ENCODE peak calls at places on chromosomes 11 and 22, in seven cellular contexts. Q is trophoblast cell, B is ascending aorta, Z is psoas muscle, X is hepatocyte, Y is left ventricle myocardium inferior, J is uterus. P is an unnamed sample.

GRCh38 chr22:49986325-49986724 is 25.8 kb downstream of the PIM3 start:
- DNase-seq in Y (no peak), Q (no peak), X (no peak), Z (no peak), B (no peak), J (no peak), P (no peak)

GRCh38 chr11:116687458-116688201 is 85.2 kb downstream of the BUD13 start:
- DNase-seq in Z (no peak), B (no peak), Y (no peak), J (no peak), Q (no peak), X (no peak), P (no peak)

GRCh38 chr11:46050652-46051051 is 70.6 kb downstream of the PHF21A start:
- DNase-seq in J (no peak), Q (peak; percentile 37), B (no peak), X (no peak), Z (no peak), Y (no peak), P (no peak)

GRCh38 chr22:43257549-43257948 is 70.6 kb upstream of the TTLL12 start:
- DNase-seq in B (no peak), Q (no peak), Z (no peak), Y (no peak), X (no peak), J (no peak), P (no peak)

GRCh38 chr11:47913569-47914244 is 65.6 kb upstream of the NUP160 start:
- DNase-seq in X (no peak), J (no peak), Q (no peak), Z (no peak), B (no peak), Y (no peak), P (no peak)

GRCh38 chr22:32858121-32858703 is 56.7 kb downstream of the TIMP3 start:
- DNase-seq in Q (peak; percentile 83), B (no peak), Z (no peak), J (no peak), X (no peak), Y (no peak), P (no peak)

GRCh38 chr11:123454060-123454651 is 24.1 kb downstream of the GRAMD1B start:
- DNase-seq in X (no peak), J (no peak), Q (peak; percentile 92), Y (no peak), B (no peak), Z (no peak), P (no peak)

GRCh38 chr22:44042822-44043221 is 18.7 kb downstream of the PARVB start:
- DNase-seq in J (no peak), X (no peak), Z (no peak), Y (no peak), Q (peak; percentile 4), B (no peak), P (no peak)

GRCh38 chr11:126352934-126353801 is 2.3 kb upstream of the ST3GAL4 start:
- DNase-seq in B (no peak), X (no peak), Y (no peak), Z (no peak), J (no peak), Q (peak; percentile 9), P (no peak)

GRCh38 chr11:121237686-121238658 is 54.6 kb upstream of the SC5D start:
- DNase-seq in Y (no peak), J (peak; percentile 39), B (no peak), X (no peak), Z (no peak), Q (no peak), P (no peak)

GRCh38 chr11:93444671-93445073 is 98.5 kb downstream of the SMCO4 start:
- DNase-seq in Y (no peak), Q (no peak), J (no peak), Z (no peak), X (peak; percentile 82), B (no peak), P (no peak)

GRCh38 chr11:69297225-69297925 is 3.4 kb downstream of the MYEOV start:
- DNase-seq in Z (peak; percentile 95), Q (peak; percentile 96), Y (peak; percentile 94), B (peak; percentile 85), J (peak; percentile 74), X (peak; percentile 93), P (peak; percentile 95)

GRCh38 chr11:104870910-104871309 is 27.4 kb downstream of the CASP12 start:
- DNase-seq in Q (no peak), B (no peak), Y (no peak), X (no peak), Z (no peak), J (no peak), P (no peak)

GRCh38 chr22:17835256-17835655 is 61.0 kb upstream of the BID start:
- DNase-seq in B (no peak), Y (no peak), X (no peak), J (no peak), Q (no peak), Z (no peak), P (no peak)

GRCh38 chr11:85809881-85810280 is 1.1 kb downstream of the SYTL2 start:
- DNase-seq in Z (peak; percentile 15), X (peak; percentile 37), Y (no peak), B (no peak), Q (peak; percentile 56), J (peak; percentile 17), P (no peak)

GRCh38 chr22:30212363-30212995 is 34.1 kb downstream of the LIF start:
- DNase-seq in X (peak; percentile 84), B (peak; percentile 46), J (peak; percentile 51), Q (peak; percentile 50), Y (no peak), Z (peak; percentile 69), P (peak; percentile 89)

GRCh38 chr22:30208631-30209603 is 37.6 kb downstream of the LIF start:
- DNase-seq in X (peak; percentile 89), Y (peak; percentile 74), J (peak; percentile 88), B (no peak), Q (peak; percentile 59), Z (peak; percentile 74), P (no peak)

GRCh38 chr22:30209642-30210041 is 36.9 kb downstream of the LIF start:
- DNase-seq in Y (no peak), Q (no peak), Z (no peak), J (no peak), X (no peak), B (no peak), P (no peak)

GRCh38 chr22:30211124-30211820 is 35.3 kb downstream of the LIF start:
- DNase-seq in Y (no peak), X (no peak), J (no peak), B (no peak), Z (no peak), Q (no peak), P (no peak)

GRCh38 chr22:30210235-30210831 is 36.2 kb downstream of the LIF start:
- DNase-seq in J (no peak), B (no peak), Y (no peak), Q (peak; percentile 73), Z (no peak), X (peak; percentile 74), P (no peak)
- H3K27ac ChIP-seq in J (no peak overlapping the region), B (no peak overlapping the region), Y (no peak overlapping the region), Q (no peak overlapping the region), Z (no peak overlapping the region), X (peak overlapping the region; percentile 96), P (no peak overlapping the region)

GRCh38 chr11:70887428-70887827 is 364.9 kb downstream of the SHANK2 start:
- DNase-seq in X (no peak), Y (no peak), J (no peak), B (no peak), Q (no peak), Z (no peak), P (no peak)
- H3K9me3 ChIP-seq in X (no peaks in the 10 kb centered on the region), Y (no peaks in the 10 kb centered on the region), J (no peaks in the 10 kb centered on the region), B (no peaks in the 10 kb centered on the region), Q (peaks cover 8% of the 10 kb centered on the region), Z (no peaks in the 10 kb centered on the region), P (no peaks in the 10 kb centered on the region)

GRCh38 chr11:118565062-118565461 is 669 bp downstream of the IFT46 start:
- DNase-seq in Z (peak; percentile 25), B (no peak), J (peak; percentile 62), Y (peak; percentile 26), X (no peak), Q (no peak), P (no peak)
- H3K36me3 ChIP-seq in Z (no peaks in the 10 kb centered on the region), B (no peaks in the 10 kb centered on the region), J (no peaks in the 10 kb centered on the region), Y (peaks cover 12% of the 10 kb centered on the region), X (no peaks in the 10 kb centered on the region), Q (no peaks in the 10 kb centered on the region), P (peaks cover 2% of the 10 kb centered on the region)

DNA sequence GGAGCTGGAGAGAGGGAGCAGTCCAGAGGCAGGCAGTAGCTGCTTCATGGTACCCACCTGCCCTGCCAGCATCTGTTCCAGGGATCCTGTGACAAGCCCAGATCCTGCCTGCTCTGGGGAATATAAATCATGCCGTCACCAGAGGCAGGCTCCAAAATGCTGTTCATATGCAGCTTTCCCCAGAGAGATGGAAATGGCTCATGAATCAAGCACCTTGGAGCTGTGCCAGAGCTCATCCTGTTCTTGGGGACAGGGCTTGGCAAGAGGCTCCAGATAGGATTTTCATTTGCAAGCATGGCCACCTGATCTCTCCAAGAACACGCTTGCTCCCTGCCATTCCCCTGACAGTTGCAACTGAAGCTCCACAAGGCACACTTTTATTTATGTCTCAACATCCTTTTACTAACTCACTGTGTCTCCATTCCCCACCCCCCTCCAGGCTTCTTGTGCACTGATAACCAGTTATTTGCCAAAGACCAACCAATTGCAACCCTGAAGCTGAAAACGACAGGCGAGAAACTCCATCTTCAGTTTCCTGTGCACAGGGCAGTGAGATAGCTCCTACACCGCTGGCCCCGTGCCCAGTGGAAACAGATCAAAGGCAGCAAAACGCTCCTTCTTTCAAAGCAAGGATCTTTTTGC is 115.8 kb upstream of the PITPNB start:
- DNase-seq in B (no peak), Y (peak; percentile 84), J (peak; percentile 71), Q (no peak), Z (peak; percentile 89), X (peak; percentile 54), P (peak; percentile 65)
- H3K27ac ChIP-seq in B (peak overlapping the region; percentile 10), Y (peak overlapping the region; percentile 89), J (peak overlapping the region; percentile 74), Q (no peak overlapping the region), Z (peak overlapping the region; percentile 82), X (peak overlapping the region; percentile 37), P (peak overlapping the region; percentile 82)

DNA sequence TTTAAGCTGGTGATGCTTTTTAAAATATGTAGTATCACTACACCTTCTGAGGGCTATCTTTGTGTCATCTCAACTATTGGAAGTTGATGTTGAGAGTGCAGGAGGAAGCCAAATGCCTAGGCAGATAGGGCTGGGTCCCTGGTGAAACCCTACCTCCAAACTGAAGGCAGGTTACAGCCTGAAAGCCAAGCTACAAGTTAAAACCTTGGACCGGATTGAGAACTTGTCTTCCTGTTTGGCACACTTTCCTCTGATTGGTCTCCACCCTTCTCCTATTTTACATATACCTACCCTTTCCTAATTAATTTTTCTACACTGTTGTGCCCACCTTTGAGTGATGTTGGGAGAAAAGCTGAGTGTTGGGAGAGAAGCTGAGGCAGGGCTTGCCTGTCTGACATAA is 287.8 kb upstream of the CNTN5 start:
- DNase-seq in Y (no peak), J (no peak), Q (no peak), X (no peak), Z (no peak), B (no peak), P (no peak)
- H3K9me3 ChIP-seq in Y (peaks cover 9% of the 10 kb centered on the region), J (no peaks in the 10 kb centered on the region), Q (no peaks in the 10 kb centered on the region), X (no peaks in the 10 kb centered on the region), Z (no peaks in the 10 kb centered on the region), B (no peaks in the 10 kb centered on the region), P (no peaks in the 10 kb centered on the region)

P was measured in lung.